ENCODE peak calls at places on chromosomes 3 and 15, in nine cellular contexts. U is pons; C is prostate gland; D is NCI-H446; Z is activated naive CD8-positive, alpha-beta T cell treated with anti-CD3 and anti-CD28 coated beads, Interleukin-2, amount 50 U/mL, for 24 hours; O is NCI-H69; X is Peyer's patch; M is nucleus accumbens; W is LHCN-M2. F is an unnamed sample.

GRCh38 chr3:74897006-74897405 is 282.5 kb upstream of the CNTN3 start:
- DNase-seq in U (no peak), C (no peak), D (no peak), Z (no peak), O (peak), X (no peak), M (no peak), W (no peak), F (no peak)

GRCh38 chr3:106566277-106566676 is 697.5 kb upstream of the CBLB start:
- DNase-seq in U (no peak), C (no peak), D (no peak), Z (peak), O (peak), X (no peak), M (no peak), W (peak), F (no peak)

GRCh38 chr3:107574650-107575049 is 51.9 kb downstream of the BBX start:
- DNase-seq in U (peak), C (no peak), D (peak), Z (no peak), O (peak), X (no peak), M (no peak), W (peak), F (peak)

GRCh38 chr3:112381673-112382542 is 49.0 kb downstream of the CD200 start:
- DNase-seq in U (no peak), C (no peak), D (no peak), Z (no peak), O (no peak), X (no peak), M (no peak), W (no peak), F (no peak)

GRCh38 chr3:197302696-197303341 is 4.4 kb upstream of the DLG1 start:
- DNase-seq in U (no peak), C (no peak), D (no peak), Z (no peak), O (no peak), X (no peak), M (no peak), W (peak), F (no peak)

GRCh38 chr15:89533861-89534544 is 37.6 kb upstream of the RHCG start:
- DNase-seq in U (no peak), C (no peak), D (no peak), Z (no peak), O (no peak), X (no peak), M (no peak), W (peak), F (no peak)

GRCh38 chr3:134751831-134752230 is 43.2 kb upstream of the EPHB1 start:
- DNase-seq in U (no peak), C (no peak), D (no peak), Z (no peak), O (no peak), X (no peak), M (no peak), W (peak), F (no peak)

GRCh38 chr3:146335386-146335785 is 84.5 kb upstream of the PLSCR4 start:
- DNase-seq in U (no peak), C (no peak), D (no peak), Z (no peak), O (no peak), X (no peak), M (no peak), W (no peak), F (no peak)

GRCh38 chr15:101255615-101256350 is 3.9 kb upstream of the CHSY1 start:
- DNase-seq in U (no peak), C (no peak), D (no peak), Z (no peak), O (peak), X (no peak), M (no peak), W (no peak), F (no peak)

GRCh38 chr3:136042608-136043221 is 77.2 kb downstream of the PPP2R3A start:
- DNase-seq in U (peak), C (no peak), D (peak), Z (no peak), O (peak), X (no peak), M (no peak), W (peak), F (peak)

GRCh38 chr15:29670266-29670665 is 152.0 kb downstream of the TJP1 start:
- DNase-seq in U (no peak), C (no peak), D (no peak), Z (no peak), O (no peak), X (no peak), M (no peak), W (no peak), F (no peak)

F was measured in T47D.